ENCODE peak calls at places on chromosomes 7 and 10, in seven cellular contexts. One of them, this sample, is unnamed.

GRCh38 chr10:44370731-44371248 is 14.1 kb downstream of the CXCL12 start:
- DNase-seq in adipocyte: no peak
- DNase-seq in cardiac fibroblast: no peak
- DNase-seq in IMR-90: no peak
- DNase-seq in PC-3: no peak
- DNase-seq in psoas muscle: no peak
- DNase-seq in foreskin fibroblast: no peak
- DNase-seq in this sample: no peak

GRCh38 chr10:77737608-77738007 is 100.0 kb upstream of the KCNMA1 start:
- DNase-seq in cardiac fibroblast: peak; percentile 79
- DNase-seq in foreskin fibroblast: peak; percentile 97
- DNase-seq in IMR-90: peak; percentile 94
- DNase-seq in adipocyte: peak; percentile 66
- DNase-seq in PC-3: peak; percentile 99
- DNase-seq in psoas muscle: no peak
- DNase-seq in this sample: no peak

GRCh38 chr10:72503241-72503640 is 122.6 kb downstream of the MICU1 start:
- DNase-seq in PC-3: no peak
- DNase-seq in cardiac fibroblast: peak; percentile 77
- DNase-seq in foreskin fibroblast: peak; percentile 82
- DNase-seq in adipocyte: peak; percentile 75
- DNase-seq in IMR-90: peak; percentile 69
- DNase-seq in psoas muscle: no peak
- DNase-seq in this sample: no peak

GRCh38 chr7:103573479-103574058 is 127.6 kb upstream of the SLC26A5 start:
- DNase-seq in cardiac fibroblast: peak; percentile 53
- DNase-seq in PC-3: peak; percentile 78
- DNase-seq in adipocyte: peak; percentile 67
- DNase-seq in IMR-90: peak; percentile 59
- DNase-seq in psoas muscle: no peak
- DNase-seq in foreskin fibroblast: peak; percentile 53
- DNase-seq in this sample: peak; percentile 41

GRCh38 chr7:43594020-43594419 is 11.1 kb downstream of the STK17A start:
- DNase-seq in cardiac fibroblast: no peak
- DNase-seq in foreskin fibroblast: no peak
- DNase-seq in psoas muscle: no peak
- DNase-seq in adipocyte: no peak
- DNase-seq in PC-3: no peak
- DNase-seq in IMR-90: no peak
- DNase-seq in this sample: no peak

GRCh38 chr7:139358541-139359365 is 941 bp upstream of the LUC7L2 start:
- DNase-seq in cardiac fibroblast: peak; percentile 36
- DNase-seq in IMR-90: peak; percentile 33
- DNase-seq in foreskin fibroblast: peak; percentile 62
- DNase-seq in PC-3: peak; percentile 35
- DNase-seq in psoas muscle: no peak
- DNase-seq in adipocyte: no peak
- DNase-seq in this sample: peak; percentile 52

GRCh38 chr10:126245501-126245900 is 142.8 kb downstream of the ADAM12 start:
- DNase-seq in IMR-90: no peak
- DNase-seq in foreskin fibroblast: no peak
- DNase-seq in PC-3: no peak
- DNase-seq in psoas muscle: no peak
- DNase-seq in adipocyte: no peak
- DNase-seq in cardiac fibroblast: no peak
- DNase-seq in this sample: no peak

GRCh38 chr7:135853499-135853898 is 104.9 kb upstream of the FAM180A start:
- DNase-seq in adipocyte: no peak
- DNase-seq in IMR-90: no peak
- DNase-seq in cardiac fibroblast: no peak
- DNase-seq in psoas muscle: no peak
- DNase-seq in foreskin fibroblast: peak; percentile 6
- DNase-seq in PC-3: peak; percentile 76
- DNase-seq in this sample: no peak

GRCh38 chr7:67771840-67772605 is 775.4 kb downstream of the TYW1 start:
- DNase-seq in adipocyte: no peak
- DNase-seq in foreskin fibroblast: no peak
- DNase-seq in IMR-90: no peak
- DNase-seq in cardiac fibroblast: no peak
- DNase-seq in PC-3: no peak
- DNase-seq in psoas muscle: no peak
- DNase-seq in this sample: no peak

GRCh38 chr10:93535293-93535692 is 31.2 kb upstream of the FFAR4 start:
- DNase-seq in cardiac fibroblast: no peak
- DNase-seq in psoas muscle: no peak
- DNase-seq in adipocyte: no peak
- DNase-seq in PC-3: no peak
- DNase-seq in foreskin fibroblast: no peak
- DNase-seq in IMR-90: no peak
- DNase-seq in this sample: no peak

DNA sequence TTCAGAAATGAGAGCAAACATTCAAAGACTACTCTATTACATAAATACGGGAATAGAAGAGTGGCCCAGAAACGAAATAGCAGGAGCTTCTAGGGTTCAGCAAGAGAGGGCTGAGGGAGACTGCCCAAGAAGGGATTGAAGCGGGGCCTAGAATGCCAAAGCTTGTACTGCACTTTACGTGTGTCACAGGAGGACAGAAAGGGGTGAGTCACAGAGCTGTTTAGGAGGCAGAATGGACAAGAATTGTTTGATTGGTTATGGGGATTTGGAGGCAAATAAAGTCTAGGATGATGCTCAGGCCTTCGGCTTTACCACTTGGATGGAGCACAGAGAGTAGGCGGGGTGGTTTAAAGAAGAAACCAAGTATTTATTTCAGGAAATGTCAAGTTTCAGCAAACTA is 11.3 kb upstream of the FXYD4 start:
- DNase-seq in foreskin fibroblast: peak; percentile 35
- DNase-seq in cardiac fibroblast: no peak
- DNase-seq in adipocyte: no peak
- DNase-seq in IMR-90: peak; percentile 10
- DNase-seq in psoas muscle: no peak
- DNase-seq in PC-3: peak; percentile 50
- DNase-seq in this sample: no peak
- H3K4me3 ChIP-seq in foreskin fibroblast: no peak overlapping the region
- H3K4me3 ChIP-seq in cardiac fibroblast: no peak overlapping the region
- H3K4me3 ChIP-seq in adipocyte: no peak overlapping the region
- H3K4me3 ChIP-seq in IMR-90: no peak overlapping the region
- H3K4me3 ChIP-seq in psoas muscle: no peak overlapping the region
- H3K4me3 ChIP-seq in PC-3: no peak overlapping the region
- H3K4me3 ChIP-seq in this sample: no peak overlapping the region

GRCh38 chr7:126001344-126001743 is 1071.7 kb upstream of the POT1 start:
- DNase-seq in PC-3: no peak
- DNase-seq in psoas muscle: no peak
- DNase-seq in foreskin fibroblast: no peak
- DNase-seq in cardiac fibroblast: no peak
- DNase-seq in adipocyte: no peak
- DNase-seq in IMR-90: no peak
- DNase-seq in this sample: no peak
- H3K4me3 ChIP-seq in PC-3: no peak overlapping the region
- H3K4me3 ChIP-seq in psoas muscle: no peak overlapping the region
- H3K4me3 ChIP-seq in foreskin fibroblast: no peak overlapping the region
- H3K4me3 ChIP-seq in cardiac fibroblast: no peak overlapping the region
- H3K4me3 ChIP-seq in adipocyte: no peak overlapping the region
- H3K4me3 ChIP-seq in IMR-90: no peak overlapping the region
- H3K4me3 ChIP-seq in this sample: no peak overlapping the region

GRCh38 chr7:79911420-79911819 is 223.2 kb upstream of the GNAI1 start:
- DNase-seq in psoas muscle: no peak
- DNase-seq in PC-3: no peak
- DNase-seq in cardiac fibroblast: no peak
- DNase-seq in foreskin fibroblast: no peak
- DNase-seq in IMR-90: no peak
- DNase-seq in adipocyte: no peak
- DNase-seq in this sample: peak; percentile 5
- H3K4me3 ChIP-seq in psoas muscle: no peak overlapping the region
- H3K4me3 ChIP-seq in PC-3: no peak overlapping the region
- H3K4me3 ChIP-seq in cardiac fibroblast: no peak overlapping the region
- H3K4me3 ChIP-seq in foreskin fibroblast: no peak overlapping the region
- H3K4me3 ChIP-seq in IMR-90: no peak overlapping the region
- H3K4me3 ChIP-seq in adipocyte: no peak overlapping the region
- H3K4me3 ChIP-seq in this sample: no peak overlapping the region

GRCh38 chr10:49767752-49768151 is 5.6 kb upstream of the OGDHL start:
- DNase-seq in foreskin fibroblast: no peak
- DNase-seq in cardiac fibroblast: no peak
- DNase-seq in PC-3: no peak
- DNase-seq in adipocyte: no peak
- DNase-seq in psoas muscle: no peak
- DNase-seq in IMR-90: no peak
- DNase-seq in this sample: no peak
- H3K4me3 ChIP-seq in foreskin fibroblast: no peak overlapping the region
- H3K4me3 ChIP-seq in cardiac fibroblast: no peak overlapping the region
- H3K4me3 ChIP-seq in PC-3: no peak overlapping the region
- H3K4me3 ChIP-seq in adipocyte: no peak overlapping the region
- H3K4me3 ChIP-seq in psoas muscle: no peak overlapping the region
- H3K4me3 ChIP-seq in IMR-90: no peak overlapping the region
- H3K4me3 ChIP-seq in this sample: no peak overlapping the region

GRCh38 chr10:95275726-95276366 is 15.0 kb downstream of the PDLIM1 start:
- DNase-seq in PC-3: no peak
- DNase-seq in cardiac fibroblast: peak; percentile 80
- DNase-seq in psoas muscle: no peak
- DNase-seq in foreskin fibroblast: no peak
- DNase-seq in adipocyte: peak; percentile 45
- DNase-seq in IMR-90: peak; percentile 83
- DNase-seq in this sample: no peak
- H3K4me3 ChIP-seq in PC-3: no peak overlapping the region
- H3K4me3 ChIP-seq in cardiac fibroblast: no peak overlapping the region
- H3K4me3 ChIP-seq in psoas muscle: peak overlapping the region; percentile 12
- H3K4me3 ChIP-seq in foreskin fibroblast: no peak overlapping the region
- H3K4me3 ChIP-seq in adipocyte: peak overlapping the region; percentile 8
- H3K4me3 ChIP-seq in IMR-90: no peak overlapping the region
- H3K4me3 ChIP-seq in this sample: no peak overlapping the region

DNA sequence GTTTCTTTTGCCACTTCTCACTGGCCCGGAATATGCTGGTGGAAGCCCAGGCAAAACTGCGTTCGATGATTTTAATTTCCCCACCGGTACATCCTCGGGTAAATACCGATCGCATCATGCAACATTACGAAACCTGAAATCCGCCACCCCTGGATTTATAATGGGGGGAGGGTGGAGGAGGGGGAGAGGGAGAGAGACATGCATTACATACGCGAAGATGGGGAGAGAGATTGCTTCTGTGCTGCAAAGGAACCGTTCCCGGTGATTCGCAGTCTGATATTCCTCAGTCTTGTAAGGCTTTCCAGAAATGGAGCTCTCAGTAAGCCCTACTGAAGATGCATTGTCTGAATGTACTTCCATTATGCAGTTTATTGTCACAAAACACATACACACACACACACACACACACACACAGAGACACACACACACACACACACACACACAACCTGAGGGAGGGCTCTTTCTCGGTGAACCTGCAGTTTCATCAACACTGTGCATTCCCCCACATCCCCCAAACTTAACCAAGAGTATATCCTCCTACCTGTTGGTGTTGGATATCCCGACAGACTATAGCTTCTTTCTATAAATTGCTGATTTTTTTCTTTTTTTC is 741 bp downstream of the GPR85 start:
- DNase-seq in foreskin fibroblast: peak; percentile 50
- DNase-seq in IMR-90: peak; percentile 23
- DNase-seq in adipocyte: peak; percentile 20
- DNase-seq in psoas muscle: no peak
- DNase-seq in PC-3: no peak
- DNase-seq in cardiac fibroblast: no peak
- DNase-seq in this sample: no peak
- H3K4me3 ChIP-seq in foreskin fibroblast: peak overlapping the region; percentile 77
- H3K4me3 ChIP-seq in IMR-90: peak overlapping the region; percentile 97
- H3K4me3 ChIP-seq in adipocyte: peak overlapping the region; percentile 94
- H3K4me3 ChIP-seq in psoas muscle: peak overlapping the region; percentile 64
- H3K4me3 ChIP-seq in PC-3: peak overlapping the region; percentile 44
- H3K4me3 ChIP-seq in cardiac fibroblast: peak overlapping the region; percentile 55
- H3K4me3 ChIP-seq in this sample: no peak overlapping the region

GRCh38 chr10:52312999-52313349 is 1.1 kb upstream of the DKK1 start:
- DNase-seq in foreskin fibroblast: no peak
- DNase-seq in cardiac fibroblast: no peak
- DNase-seq in psoas muscle: no peak
- DNase-seq in adipocyte: no peak
- DNase-seq in PC-3: no peak
- DNase-seq in IMR-90: peak; percentile 6
- DNase-seq in this sample: no peak
- H3K4me3 ChIP-seq in foreskin fibroblast: peak overlapping the region; percentile 97
- H3K4me3 ChIP-seq in cardiac fibroblast: peak overlapping the region; percentile 81
- H3K4me3 ChIP-seq in psoas muscle: peak overlapping the region; percentile 74
- H3K4me3 ChIP-seq in adipocyte: peak overlapping the region; percentile 94
- H3K4me3 ChIP-seq in PC-3: peak overlapping the region; percentile 76
- H3K4me3 ChIP-seq in IMR-90: peak overlapping the region; percentile 81
- H3K4me3 ChIP-seq in this sample: no peak overlapping the region

DNA sequence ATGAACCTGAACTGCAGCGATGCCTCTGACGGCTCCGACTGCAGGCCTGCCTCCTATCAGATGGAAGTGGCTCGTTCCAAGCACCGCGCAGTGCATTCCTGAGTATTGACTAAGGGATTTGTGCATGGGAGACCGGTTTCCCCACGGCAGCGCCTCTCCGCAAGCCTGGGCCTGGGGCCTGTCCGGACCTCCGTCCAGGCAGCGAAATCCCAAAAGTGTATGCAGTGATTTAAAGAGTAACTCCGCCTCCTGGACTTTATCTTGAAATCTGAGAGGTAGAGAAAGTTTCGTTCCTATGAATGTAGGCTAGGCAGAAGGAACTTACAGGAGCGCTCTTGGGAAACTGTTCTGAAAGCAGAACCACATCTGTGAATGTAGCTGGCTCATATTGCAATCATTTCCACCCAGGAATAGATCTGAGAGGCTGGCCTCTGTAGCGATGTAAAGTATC is 106.2 kb upstream of the CELF2 start:
- DNase-seq in foreskin fibroblast: peak; percentile 94
- DNase-seq in PC-3: peak; percentile 37
- DNase-seq in cardiac fibroblast: peak; percentile 93
- DNase-seq in psoas muscle: peak; percentile 88
- DNase-seq in adipocyte: peak; percentile 96
- DNase-seq in IMR-90: peak; percentile 94
- DNase-seq in this sample: no peak
- H3K4me3 ChIP-seq in foreskin fibroblast: peak overlapping the region; percentile 35
- H3K4me3 ChIP-seq in PC-3: no peak overlapping the region
- H3K4me3 ChIP-seq in cardiac fibroblast: peak overlapping the region; percentile 4
- H3K4me3 ChIP-seq in psoas muscle: peak overlapping the region; percentile 59
- H3K4me3 ChIP-seq in adipocyte: peak overlapping the region; percentile 76
- H3K4me3 ChIP-seq in IMR-90: peak overlapping the region; percentile 31
- H3K4me3 ChIP-seq in this sample: no peak overlapping the region

This sample was measured in Jurkat, Clone E6-1.